ENCODE peak calls at places on chromosome 21, in four cellular contexts. One of them, this sample, is unnamed.

GRCh38 chr21:34915364-34915834 is 133.7 kb downstream of the RUNX1 start:
- DNase-seq in GM23248: peak
- DNase-seq in stimulated activated naive CD8-positive, alpha-beta T cell treated with anti-CD3 and anti-CD28 coated beads, Interleukin-15, amount 100 ng/mL, for 72 hours: no peak
- DNase-seq in nephron progenitor cell: no peak
- DNase-seq in this sample: no peak

GRCh38 chr21:23542097-23542496 is 2065.2 kb downstream of the MRPL39 start:
- DNase-seq in stimulated activated naive CD8-positive, alpha-beta T cell treated with anti-CD3 and anti-CD28 coated beads, Interleukin-15, amount 100 ng/mL, for 72 hours: no peak
- DNase-seq in nephron progenitor cell: no peak
- DNase-seq in GM23248: no peak
- DNase-seq in this sample: no peak

GRCh38 chr21:31688603-31689368 is 29.3 kb downstream of the SOD1 start:
- DNase-seq in stimulated activated naive CD8-positive, alpha-beta T cell treated with anti-CD3 and anti-CD28 coated beads, Interleukin-15, amount 100 ng/mL, for 72 hours: no peak
- DNase-seq in GM23248: no peak
- DNase-seq in nephron progenitor cell: no peak
- DNase-seq in this sample: no peak

GRCh38 chr21:43984905-43985689 is 27.0 kb upstream of the TRAPPC10 start:
- DNase-seq in stimulated activated naive CD8-positive, alpha-beta T cell treated with anti-CD3 and anti-CD28 coated beads, Interleukin-15, amount 100 ng/mL, for 72 hours: no peak
- DNase-seq in GM23248: peak
- DNase-seq in nephron progenitor cell: no peak
- DNase-seq in this sample: no peak

GRCh38 chr21:43619856-43620255 is 39.4 kb downstream of the HSF2BP start:
- DNase-seq in nephron progenitor cell: no peak
- DNase-seq in stimulated activated naive CD8-positive, alpha-beta T cell treated with anti-CD3 and anti-CD28 coated beads, Interleukin-15, amount 100 ng/mL, for 72 hours: no peak
- DNase-seq in GM23248: no peak
- DNase-seq in this sample: peak

GRCh38 chr21:45456014-45456835 is 51.3 kb downstream of the COL18A1 start:
- DNase-seq in nephron progenitor cell: no peak
- DNase-seq in stimulated activated naive CD8-positive, alpha-beta T cell treated with anti-CD3 and anti-CD28 coated beads, Interleukin-15, amount 100 ng/mL, for 72 hours: no peak
- DNase-seq in GM23248: no peak
- DNase-seq in this sample: peak

GRCh38 chr21:42533306-42533962 is 19.8 kb downstream of the SLC37A1 start:
- DNase-seq in GM23248: no peak
- DNase-seq in nephron progenitor cell: no peak
- DNase-seq in stimulated activated naive CD8-positive, alpha-beta T cell treated with anti-CD3 and anti-CD28 coated beads, Interleukin-15, amount 100 ng/mL, for 72 hours: peak
- DNase-seq in this sample: no peak

GRCh38 chr21:37047079-37047478 is 25.8 kb downstream of the PIGP start:
- DNase-seq in stimulated activated naive CD8-positive, alpha-beta T cell treated with anti-CD3 and anti-CD28 coated beads, Interleukin-15, amount 100 ng/mL, for 72 hours: no peak
- DNase-seq in nephron progenitor cell: no peak
- DNase-seq in GM23248: no peak
- DNase-seq in this sample: no peak

GRCh38 chr21:31395268-31395667 is 51.2 kb upstream of the TIAM1 start:
- DNase-seq in nephron progenitor cell: peak
- DNase-seq in stimulated activated naive CD8-positive, alpha-beta T cell treated with anti-CD3 and anti-CD28 coated beads, Interleukin-15, amount 100 ng/mL, for 72 hours: no peak
- DNase-seq in GM23248: no peak
- DNase-seq in this sample: no peak

GRCh38 chr21:38467911-38468310 is 30.4 kb downstream of the ERG start:
- DNase-seq in nephron progenitor cell: no peak
- DNase-seq in stimulated activated naive CD8-positive, alpha-beta T cell treated with anti-CD3 and anti-CD28 coated beads, Interleukin-15, amount 100 ng/mL, for 72 hours: no peak
- DNase-seq in GM23248: no peak
- DNase-seq in this sample: no peak

GRCh38 chr21:34144224-34144623 is 70.8 kb downstream of the MRPS6 start:
- DNase-seq in nephron progenitor cell: no peak
- DNase-seq in GM23248: no peak
- DNase-seq in stimulated activated naive CD8-positive, alpha-beta T cell treated with anti-CD3 and anti-CD28 coated beads, Interleukin-15, amount 100 ng/mL, for 72 hours: no peak
- DNase-seq in this sample: no peak

GRCh38 chr21:46317710-46318463 is 5.8 kb downstream of the C21orf58 start:
- DNase-seq in stimulated activated naive CD8-positive, alpha-beta T cell treated with anti-CD3 and anti-CD28 coated beads, Interleukin-15, amount 100 ng/mL, for 72 hours: no peak
- DNase-seq in GM23248: no peak
- DNase-seq in nephron progenitor cell: no peak
- DNase-seq in this sample: no peak

GRCh38 chr21:29206445-29206844 is 76.0 kb downstream of the MAP3K7CL start:
- DNase-seq in GM23248: no peak
- DNase-seq in stimulated activated naive CD8-positive, alpha-beta T cell treated with anti-CD3 and anti-CD28 coated beads, Interleukin-15, amount 100 ng/mL, for 72 hours: no peak
- DNase-seq in nephron progenitor cell: no peak
- DNase-seq in this sample: no peak

GRCh38 chr21:25639922-25640670 is 1.0 kb downstream of the JAM2 start:
- DNase-seq in stimulated activated naive CD8-positive, alpha-beta T cell treated with anti-CD3 and anti-CD28 coated beads, Interleukin-15, amount 100 ng/mL, for 72 hours: peak
- DNase-seq in nephron progenitor cell: peak
- DNase-seq in GM23248: peak
- DNase-seq in this sample: peak

GRCh38 chr21:45405271-45405818 is 380 bp downstream of the COL18A1 start:
- DNase-seq in nephron progenitor cell: peak
- DNase-seq in stimulated activated naive CD8-positive, alpha-beta T cell treated with anti-CD3 and anti-CD28 coated beads, Interleukin-15, amount 100 ng/mL, for 72 hours: no peak
- DNase-seq in GM23248: peak
- DNase-seq in this sample: no peak

GRCh38 chr21:42349420-42350075 is 1.2 kb downstream of the TFF2 start:
- DNase-seq in stimulated activated naive CD8-positive, alpha-beta T cell treated with anti-CD3 and anti-CD28 coated beads, Interleukin-15, amount 100 ng/mL, for 72 hours: no peak
- DNase-seq in nephron progenitor cell: no peak
- DNase-seq in GM23248: no peak
- DNase-seq in this sample: no peak

GRCh38 chr21:32578107-32578691 is 7.1 kb downstream of the TCP10L start:
- DNase-seq in nephron progenitor cell: peak
- DNase-seq in stimulated activated naive CD8-positive, alpha-beta T cell treated with anti-CD3 and anti-CD28 coated beads, Interleukin-15, amount 100 ng/mL, for 72 hours: peak
- DNase-seq in GM23248: peak
- DNase-seq in this sample: no peak

GRCh38 chr21:37006521-37007291 is at the start of gene RIPPLY3:
- DNase-seq in nephron progenitor cell: peak
- DNase-seq in stimulated activated naive CD8-positive, alpha-beta T cell treated with anti-CD3 and anti-CD28 coated beads, Interleukin-15, amount 100 ng/mL, for 72 hours: peak
- DNase-seq in GM23248: peak
- DNase-seq in this sample: no peak

GRCh38 chr21:26405735-26406361 is 167.2 kb downstream of the CYYR1 start:
- DNase-seq in nephron progenitor cell: peak
- DNase-seq in stimulated activated naive CD8-positive, alpha-beta T cell treated with anti-CD3 and anti-CD28 coated beads, Interleukin-15, amount 100 ng/mL, for 72 hours: no peak
- DNase-seq in GM23248: peak
- DNase-seq in this sample: no peak

GRCh38 chr21:43916691-43917514 is 51.9 kb downstream of the AGPAT3 start:
- DNase-seq in GM23248: peak
- DNase-seq in stimulated activated naive CD8-positive, alpha-beta T cell treated with anti-CD3 and anti-CD28 coated beads, Interleukin-15, amount 100 ng/mL, for 72 hours: peak
- DNase-seq in nephron progenitor cell: no peak
- DNase-seq in this sample: no peak